ENCODE peak calls at places on chromosomes 13 and 19, in ten cellular contexts. W, G, Z, Y, X, M, D, Q, R and V are unnamed samples.

GRCh38 chr19:55160128-55160985 is 2.8 kb upstream of the TNNI3 start:
- DNase-seq in W (no peak), G (peak), Z (peak), Y (peak), X (peak), M (peak), D (peak), Q (peak), R (peak), V (peak)

GRCh38 chr13:40221460-40222201 is 444.8 kb downstream of the FOXO1 start:
- DNase-seq in W (no peak), G (peak), Z (no peak), Y (no peak), X (no peak), M (peak), D (no peak), Q (no peak), R (peak), V (peak)

GRCh38 chr19:8304841-8305621 is 3.1 kb downstream of the CD320 start:
- DNase-seq in W (no peak), G (peak), Z (peak), Y (no peak), X (no peak), M (no peak), D (no peak), Q (no peak), R (no peak), V (no peak)

GRCh38 chr19:16363133-16363851 is 38.7 kb downstream of the KLF2 start:
- DNase-seq in W (no peak), G (no peak), Z (no peak), Y (no peak), X (peak), M (no peak), D (no peak), Q (no peak), R (no peak), V (peak)

GRCh38 chr19:10390652-10391286 is 10.4 kb upstream of the TYK2 start:
- DNase-seq in W (peak), G (peak), Z (peak), Y (peak), X (peak), M (peak), D (peak), Q (peak), R (peak), V (peak)

GRCh38 chr13:64488731-64489130 is 2741.4 kb downstream of the PCDH9 start:
- DNase-seq in W (no peak), G (no peak), Z (no peak), Y (no peak), X (no peak), M (peak), D (no peak), Q (no peak), R (no peak), V (no peak)

GRCh38 chr19:55451522-55452380 is 8.7 kb upstream of the SHISA7 start:
- DNase-seq in W (no peak), G (no peak), Z (no peak), Y (peak), X (no peak), M (no peak), D (peak), Q (no peak), R (no peak), V (no peak)

GRCh38 chr13:46339035-46339666 is 47.9 kb downstream of the RUBCNL start:
- DNase-seq in W (no peak), G (no peak), Z (no peak), Y (no peak), X (no peak), M (peak), D (no peak), Q (peak), R (no peak), V (peak)

GRCh38 chr19:36213793-36214387 is 575 bp downstream of the ZNF565 start:
- DNase-seq in W (no peak), G (peak), Z (no peak), Y (no peak), X (no peak), M (no peak), D (no peak), Q (no peak), R (no peak), V (peak)

GRCh38 chr19:40605201-40605971 is 4.2 kb downstream of the LTBP4 start:
- DNase-seq in W (no peak), G (peak), Z (peak), Y (no peak), X (peak), M (peak), D (peak), Q (peak), R (peak), V (peak)

GRCh38 chr13:99022953-99023352 is 45.1 kb upstream of the DOCK9 start:
- DNase-seq in W (no peak), G (no peak), Z (no peak), Y (no peak), X (no peak), M (no peak), D (no peak), Q (no peak), R (no peak), V (peak)

GRCh38 chr13:64553411-64554129 is 2676.6 kb downstream of the PCDH9 start:
- DNase-seq in W (no peak), G (no peak), Z (no peak), Y (no peak), X (no peak), M (peak), D (no peak), Q (peak), R (no peak), V (peak)

GRCh38 chr19:6402834-6403608 is 10.1 kb upstream of the GTF2F1 start:
- DNase-seq in W (no peak), G (no peak), Z (no peak), Y (no peak), X (peak), M (peak), D (no peak), Q (no peak), R (no peak), V (no peak)

GRCh38 chr13:113853518-113854237 is 10.2 kb downstream of the GAS6 start:
- DNase-seq in W (no peak), G (no peak), Z (peak), Y (no peak), X (peak), M (no peak), D (no peak), Q (no peak), R (no peak), V (no peak)

GRCh38 chr13:37136187-37136586 is 30.7 kb upstream of the CSNK1A1L start:
- DNase-seq in W (no peak), G (no peak), Z (no peak), Y (no peak), X (no peak), M (peak), D (no peak), Q (no peak), R (no peak), V (no peak)

GRCh38 chr13:28099396-28100148 is 804 bp downstream of the FLT3 start:
- DNase-seq in W (no peak), G (no peak), Z (peak), Y (no peak), X (no peak), M (no peak), D (no peak), Q (peak), R (no peak), V (no peak)

GRCh38 chr13:113864303-113864890 is 521 bp upstream of the GAS6 start:
- DNase-seq in W (no peak), G (no peak), Z (peak), Y (no peak), X (no peak), M (peak), D (no peak), Q (no peak), R (no peak), V (peak)

GRCh38 chr19:16561382-16561781 is 10.8 kb downstream of the SLC35E1 start:
- DNase-seq in W (no peak), G (no peak), Z (no peak), Y (no peak), X (no peak), M (no peak), D (no peak), Q (no peak), R (no peak), V (no peak)

GRCh38 chr19:11987405-11988231 is 22.8 kb downstream of the ZNF763 start:
- DNase-seq in W (peak), G (peak), Z (peak), Y (peak), X (peak), M (peak), D (peak), Q (peak), R (peak), V (peak)

GRCh38 chr19:4870025-4870700 is 2.7 kb upstream of the PLIN3 start:
- DNase-seq in W (no peak), G (no peak), Z (peak), Y (no peak), X (peak), M (peak), D (no peak), Q (peak), R (no peak), V (peak)

GRCh38 chr13:97222934-97223710 is 989 bp downstream of the MBNL2 start:
- DNase-seq in W (no peak), G (no peak), Z (no peak), Y (no peak), X (no peak), M (no peak), D (peak), Q (no peak), R (no peak), V (no peak)

GRCh38 chr13:41649659-41650058 is 192.3 kb downstream of the RGCC start:
- DNase-seq in W (peak), G (no peak), Z (no peak), Y (no peak), X (no peak), M (peak), D (no peak), Q (no peak), R (no peak), V (peak)

GRCh38 chr19:54881884-54882283 is 7.8 kb downstream of the FCAR start:
- DNase-seq in W (no peak), G (no peak), Z (no peak), Y (no peak), X (no peak), M (no peak), D (no peak), Q (no peak), R (no peak), V (no peak)

GRCh38 chr13:113947321-113948033 is 26.4 kb downstream of the C13orf46 start:
- DNase-seq in W (no peak), G (no peak), Z (peak), Y (no peak), X (peak), M (peak), D (no peak), Q (no peak), R (no peak), V (peak)

GRCh38 chr19:43229315-43229714 is 23.9 kb upstream of the PSG4 start:
- DNase-seq in W (no peak), G (no peak), Z (peak), Y (no peak), X (no peak), M (peak), D (no peak), Q (no peak), R (no peak), V (peak)